ENCODE peak calls at places on chromosomes 13 and 19, in seven cellular contexts. Z is osteocyte, K is EH, H is GM10248, E is NB4, Y is psoas muscle, B is GM18507. N is an unnamed sample.

GRCh38 chr13:27605099-27605498 is 15.2 kb downstream of the LNX2 start:
- DNase-seq in B (no peak), Z (no peak), H (no peak), Y (no peak), K (no peak), E (no peak), N (no peak)

GRCh38 chr13:67123165-67123564 is 107.0 kb downstream of the PCDH9 start:
- DNase-seq in K (no peak), E (no peak), Y (no peak), H (no peak), B (no peak), Z (no peak), N (no peak)

GRCh38 chr13:23946067-23946466 is 48.8 kb upstream of the C1QTNF9B start:
- DNase-seq in H (no peak), Y (no peak), Z (no peak), B (no peak), K (no peak), E (no peak), N (no peak)

GRCh38 chr13:25292301-25292700 is 5.0 kb upstream of the MTMR6 start:
- DNase-seq in E (peak), Y (no peak), H (no peak), K (peak), B (no peak), Z (no peak), N (no peak)

GRCh38 chr13:28138756-28139470 is 568 bp downstream of the PAN3 start:
- DNase-seq in H (peak), E (peak), K (peak), B (peak), Y (peak), Z (peak), N (peak)

GRCh38 chr13:112374271-112374670 is 1.9 kb upstream of the SPACA7 start:
- DNase-seq in Y (no peak), K (no peak), B (no peak), Z (no peak), H (no peak), E (no peak), N (no peak)

GRCh38 chr19:11421607-11422098 is 2.5 kb upstream of the RGL3 start:
- DNase-seq in H (peak), Y (peak), B (no peak), E (no peak), Z (no peak), K (peak), N (no peak)

GRCh38 chr19:34990578-34991192 is 9.4 kb upstream of the GRAMD1A start:
- DNase-seq in Z (no peak), B (no peak), K (no peak), H (no peak), Y (peak), E (no peak), N (no peak)

GRCh38 chr19:2039082-2039958 is 11.7 kb downstream of the MKNK2 start:
- DNase-seq in Y (peak), E (no peak), B (no peak), H (no peak), Z (no peak), K (no peak), N (no peak)

GRCh38 chr19:11296264-11296663 is 304 bp downstream of the TSPAN16 start:
- DNase-seq in Z (no peak), H (no peak), E (peak), B (no peak), Y (peak), K (no peak), N (no peak)

GRCh38 chr13:43132228-43132627 is 108.8 kb downstream of the DNAJC15 start:
- DNase-seq in K (peak), H (peak), E (peak), Y (no peak), Z (no peak), B (no peak), N (no peak)

GRCh38 chr19:4375164-4375619 is 25.2 kb downstream of the SH3GL1 start:
- DNase-seq in H (no peak), K (peak), B (no peak), E (no peak), Y (peak), Z (no peak), N (no peak)

GRCh38 chr13:78239681-78240080 is 321.1 kb upstream of the EDNRB start:
- DNase-seq in Y (no peak), B (no peak), K (peak), H (no peak), Z (no peak), E (peak), N (no peak)

GRCh38 chr13:33918199-33918932 is 100.4 kb downstream of the RFC3 start:
- DNase-seq in Y (no peak), Z (no peak), B (no peak), H (no peak), E (peak), K (peak), N (no peak)

GRCh38 chr13:43305416-43305815 is 282.0 kb downstream of the DNAJC15 start:
- DNase-seq in Y (no peak), Z (no peak), B (no peak), H (no peak), E (no peak), K (peak), N (no peak)

GRCh38 chr13:94433055-94433947 is 46.2 kb downstream of the DCT start:
- DNase-seq in K (no peak), H (peak), E (peak), Z (no peak), Y (peak), B (no peak), N (no peak)

GRCh38 chr13:49481788-49482187 is 14.0 kb upstream of the PHF11 start:
- DNase-seq in Y (no peak), K (no peak), E (no peak), B (no peak), Z (no peak), H (no peak), N (no peak)

GRCh38 chr19:31014668-31015067 is 334.6 kb downstream of the TSHZ3 start:
- DNase-seq in E (no peak), Z (no peak), Y (no peak), B (no peak), H (no peak), K (no peak), N (no peak)

GRCh38 chr19:46913852-46914430 is 53.1 kb downstream of the ARHGAP35 start:
- DNase-seq in B (no peak), Z (no peak), K (peak), E (peak), Y (no peak), H (peak), N (no peak)

GRCh38 chr13:109402976-109403375 is 383.4 kb downstream of the IRS2 start:
- DNase-seq in E (peak), B (no peak), Z (no peak), H (no peak), Y (no peak), K (no peak), N (no peak)

N was measured in omental fat pad.